ENCODE peak calls at places on chromosome 18, in ten cellular contexts. One of them, this sample, is unnamed.

GRCh38 chr18:52060612-52061259 is 279.3 kb upstream of the DCC start:
- DNase-seq in coronary artery: no peak
- DNase-seq in neural progenitor cell: no peak
- DNase-seq in epithelial cell of esophagus: no peak
- DNase-seq in GM23248: no peak
- DNase-seq in right cardiac atrium: no peak
- DNase-seq in PC-3: no peak
- DNase-seq in transverse colon: no peak
- DNase-seq in CD8-positive, alpha-beta memory T cell: no peak
- DNase-seq in A549: no peak
- DNase-seq in this sample: no peak

GRCh38 chr18:60259052-60259681 is 113.4 kb downstream of the MC4R start:
- DNase-seq in coronary artery: no peak
- DNase-seq in epithelial cell of esophagus: peak; percentile 11
- DNase-seq in right cardiac atrium: no peak
- DNase-seq in A549: no peak
- DNase-seq in neural progenitor cell: no peak
- DNase-seq in GM23248: peak; percentile 18
- DNase-seq in transverse colon: no peak
- DNase-seq in CD8-positive, alpha-beta memory T cell: no peak
- DNase-seq in PC-3: peak; percentile 59
- DNase-seq in this sample: no peak

GRCh38 chr18:79921984-79922965 is 29.2 kb downstream of the SLC66A2 start:
- DNase-seq in right cardiac atrium: no peak
- DNase-seq in A549: no peak
- DNase-seq in coronary artery: peak; percentile 64
- DNase-seq in epithelial cell of esophagus: no peak
- DNase-seq in neural progenitor cell: no peak
- DNase-seq in transverse colon: no peak
- DNase-seq in PC-3: no peak
- DNase-seq in GM23248: no peak
- DNase-seq in CD8-positive, alpha-beta memory T cell: no peak
- DNase-seq in this sample: no peak

GRCh38 chr18:32036506-32037210 is 18.0 kb downstream of the RNF125 start:
- DNase-seq in A549: no peak
- DNase-seq in GM23248: no peak
- DNase-seq in CD8-positive, alpha-beta memory T cell: no peak
- DNase-seq in PC-3: no peak
- DNase-seq in coronary artery: no peak
- DNase-seq in right cardiac atrium: no peak
- DNase-seq in epithelial cell of esophagus: no peak
- DNase-seq in neural progenitor cell: no peak
- DNase-seq in transverse colon: no peak
- DNase-seq in this sample: no peak

GRCh38 chr18:53698907-53699306 is 525.6 kb downstream of the MBD2 start:
- DNase-seq in A549: peak; percentile 3
- DNase-seq in CD8-positive, alpha-beta memory T cell: no peak
- DNase-seq in epithelial cell of esophagus: peak; percentile 62
- DNase-seq in PC-3: peak; percentile 60
- DNase-seq in right cardiac atrium: no peak
- DNase-seq in transverse colon: peak; percentile 36
- DNase-seq in coronary artery: no peak
- DNase-seq in neural progenitor cell: peak; percentile 68
- DNase-seq in GM23248: peak; percentile 64
- DNase-seq in this sample: peak; percentile 43

GRCh38 chr18:68757121-68757520 is 40.8 kb upstream of the CCDC102B start:
- DNase-seq in A549: no peak
- DNase-seq in CD8-positive, alpha-beta memory T cell: no peak
- DNase-seq in transverse colon: no peak
- DNase-seq in GM23248: no peak
- DNase-seq in epithelial cell of esophagus: no peak
- DNase-seq in PC-3: no peak
- DNase-seq in right cardiac atrium: no peak
- DNase-seq in neural progenitor cell: no peak
- DNase-seq in coronary artery: no peak
- DNase-seq in this sample: no peak

GRCh38 chr18:50203801-50204604 is 9.1 kb upstream of the MYO5B start:
- DNase-seq in GM23248: peak; percentile 56
- DNase-seq in coronary artery: no peak
- DNase-seq in A549: peak; percentile 24
- DNase-seq in right cardiac atrium: no peak
- DNase-seq in epithelial cell of esophagus: peak; percentile 71
- DNase-seq in PC-3: peak; percentile 52
- DNase-seq in neural progenitor cell: peak; percentile 88
- DNase-seq in transverse colon: peak; percentile 60
- DNase-seq in CD8-positive, alpha-beta memory T cell: no peak
- DNase-seq in this sample: peak; percentile 40

GRCh38 chr18:22170421-22171262 is 1.3 kb downstream of the GATA6 start:
- DNase-seq in transverse colon: peak; percentile 43
- DNase-seq in A549: peak; percentile 15
- DNase-seq in coronary artery: peak; percentile 82
- DNase-seq in neural progenitor cell: peak; percentile 61
- DNase-seq in GM23248: peak; percentile 91
- DNase-seq in PC-3: peak; percentile 59
- DNase-seq in right cardiac atrium: peak; percentile 88
- DNase-seq in epithelial cell of esophagus: peak; percentile 58
- DNase-seq in CD8-positive, alpha-beta memory T cell: no peak
- DNase-seq in this sample: peak; percentile 58

GRCh38 chr18:13218376-13219011 is at the start of gene LDLRAD4:
- DNase-seq in PC-3: no peak
- DNase-seq in A549: no peak
- DNase-seq in coronary artery: peak; percentile 86
- DNase-seq in CD8-positive, alpha-beta memory T cell: no peak
- DNase-seq in GM23248: peak; percentile 27
- DNase-seq in neural progenitor cell: peak; percentile 58
- DNase-seq in epithelial cell of esophagus: no peak
- DNase-seq in right cardiac atrium: peak; percentile 88
- DNase-seq in transverse colon: peak; percentile 59
- DNase-seq in this sample: no peak

GRCh38 chr18:44942073-44942472 is 261.4 kb downstream of the SETBP1 start:
- DNase-seq in epithelial cell of esophagus: no peak
- DNase-seq in coronary artery: no peak
- DNase-seq in PC-3: no peak
- DNase-seq in GM23248: no peak
- DNase-seq in CD8-positive, alpha-beta memory T cell: no peak
- DNase-seq in neural progenitor cell: no peak
- DNase-seq in A549: no peak
- DNase-seq in transverse colon: no peak
- DNase-seq in right cardiac atrium: no peak
- DNase-seq in this sample: no peak

GRCh38 chr18:62294073-62294472 is 31.0 kb upstream of the TNFRSF11A start:
- DNase-seq in CD8-positive, alpha-beta memory T cell: no peak
- DNase-seq in transverse colon: no peak
- DNase-seq in neural progenitor cell: no peak
- DNase-seq in GM23248: no peak
- DNase-seq in right cardiac atrium: no peak
- DNase-seq in PC-3: no peak
- DNase-seq in coronary artery: no peak
- DNase-seq in A549: no peak
- DNase-seq in epithelial cell of esophagus: no peak
- DNase-seq in this sample: no peak

GRCh38 chr18:159037-159652 is 788 bp downstream of the USP14 start:
- DNase-seq in A549: peak; percentile 35
- DNase-seq in PC-3: peak; percentile 28
- DNase-seq in coronary artery: no peak
- DNase-seq in right cardiac atrium: no peak
- DNase-seq in neural progenitor cell: peak; percentile 46
- DNase-seq in transverse colon: no peak
- DNase-seq in epithelial cell of esophagus: peak; percentile 30
- DNase-seq in CD8-positive, alpha-beta memory T cell: no peak
- DNase-seq in GM23248: peak; percentile 42
- DNase-seq in this sample: no peak

GRCh38 chr18:21049306-21049705 is 62.3 kb downstream of the ROCK1 start:
- DNase-seq in neural progenitor cell: no peak
- DNase-seq in transverse colon: no peak
- DNase-seq in coronary artery: no peak
- DNase-seq in GM23248: no peak
- DNase-seq in PC-3: no peak
- DNase-seq in A549: no peak
- DNase-seq in epithelial cell of esophagus: no peak
- DNase-seq in right cardiac atrium: no peak
- DNase-seq in CD8-positive, alpha-beta memory T cell: no peak
- DNase-seq in this sample: no peak
- H3K4me3 ChIP-seq in neural progenitor cell: no peak overlapping the region
- H3K4me3 ChIP-seq in transverse colon: no peak overlapping the region
- H3K4me3 ChIP-seq in coronary artery: no peak overlapping the region
- H3K4me3 ChIP-seq in GM23248: no peak overlapping the region
- H3K4me3 ChIP-seq in PC-3: no peak overlapping the region
- H3K4me3 ChIP-seq in A549: no peak overlapping the region
- H3K4me3 ChIP-seq in epithelial cell of esophagus: no peak overlapping the region
- H3K4me3 ChIP-seq in right cardiac atrium: no peak overlapping the region
- H3K4me3 ChIP-seq in CD8-positive, alpha-beta memory T cell: no peak overlapping the region
- H3K4me3 ChIP-seq in this sample: no peak overlapping the region

GRCh38 chr18:58863539-58864145 is 1.0 kb upstream of the ZNF532 start:
- DNase-seq in coronary artery: no peak
- DNase-seq in PC-3: peak; percentile 38
- DNase-seq in GM23248: peak; percentile 74
- DNase-seq in neural progenitor cell: peak; percentile 87
- DNase-seq in CD8-positive, alpha-beta memory T cell: no peak
- DNase-seq in A549: no peak
- DNase-seq in right cardiac atrium: peak; percentile 86
- DNase-seq in epithelial cell of esophagus: peak; percentile 50
- DNase-seq in transverse colon: peak; percentile 61
- DNase-seq in this sample: no peak

GRCh38 chr18:58862404-58862803 is 2.3 kb upstream of the ZNF532 start:
- DNase-seq in coronary artery: no peak
- DNase-seq in GM23248: no peak
- DNase-seq in A549: no peak
- DNase-seq in epithelial cell of esophagus: peak; percentile 4
- DNase-seq in right cardiac atrium: no peak
- DNase-seq in CD8-positive, alpha-beta memory T cell: no peak
- DNase-seq in neural progenitor cell: peak; percentile 47
- DNase-seq in transverse colon: no peak
- DNase-seq in PC-3: no peak
- DNase-seq in this sample: no peak

GRCh38 chr18:58861853-58862252 is 2.8 kb upstream of the ZNF532 start:
- DNase-seq in coronary artery: no peak
- DNase-seq in GM23248: no peak
- DNase-seq in epithelial cell of esophagus: peak; percentile 4
- DNase-seq in neural progenitor cell: no peak
- DNase-seq in PC-3: peak; percentile 19
- DNase-seq in CD8-positive, alpha-beta memory T cell: no peak
- DNase-seq in A549: no peak
- DNase-seq in right cardiac atrium: no peak
- DNase-seq in transverse colon: no peak
- DNase-seq in this sample: no peak

GRCh38 chr18:58861353-58861752 is 3.3 kb upstream of the ZNF532 start:
- DNase-seq in PC-3: no peak
- DNase-seq in epithelial cell of esophagus: peak; percentile 11
- DNase-seq in CD8-positive, alpha-beta memory T cell: no peak
- DNase-seq in right cardiac atrium: no peak
- DNase-seq in transverse colon: no peak
- DNase-seq in coronary artery: no peak
- DNase-seq in GM23248: peak; percentile 16
- DNase-seq in neural progenitor cell: peak; percentile 45
- DNase-seq in A549: no peak
- DNase-seq in this sample: no peak

GRCh38 chr18:58862851-58863538 is 1.7 kb upstream of the ZNF532 start:
- DNase-seq in transverse colon: peak; percentile 28
- DNase-seq in right cardiac atrium: peak; percentile 79
- DNase-seq in PC-3: peak; percentile 41
- DNase-seq in epithelial cell of esophagus: peak; percentile 48
- DNase-seq in neural progenitor cell: peak; percentile 66
- DNase-seq in A549: peak; percentile 25
- DNase-seq in CD8-positive, alpha-beta memory T cell: no peak
- DNase-seq in coronary artery: no peak
- DNase-seq in GM23248: peak; percentile 78
- DNase-seq in this sample: peak; percentile 62
- H3K4me3 ChIP-seq in transverse colon: peak overlapping the region; percentile 45
- H3K4me3 ChIP-seq in right cardiac atrium: peak overlapping the region; percentile 73
- H3K4me3 ChIP-seq in PC-3: peak overlapping the region; percentile 70
- H3K4me3 ChIP-seq in epithelial cell of esophagus: peak overlapping the region; percentile 16
- H3K4me3 ChIP-seq in neural progenitor cell: peak overlapping the region; percentile 71
- H3K4me3 ChIP-seq in A549: peak overlapping the region; percentile 54
- H3K4me3 ChIP-seq in CD8-positive, alpha-beta memory T cell: no peak overlapping the region
- H3K4me3 ChIP-seq in coronary artery: peak overlapping the region; percentile 79
- H3K4me3 ChIP-seq in GM23248: peak overlapping the region; percentile 75
- H3K4me3 ChIP-seq in this sample: peak overlapping the region; percentile 37

DNA sequence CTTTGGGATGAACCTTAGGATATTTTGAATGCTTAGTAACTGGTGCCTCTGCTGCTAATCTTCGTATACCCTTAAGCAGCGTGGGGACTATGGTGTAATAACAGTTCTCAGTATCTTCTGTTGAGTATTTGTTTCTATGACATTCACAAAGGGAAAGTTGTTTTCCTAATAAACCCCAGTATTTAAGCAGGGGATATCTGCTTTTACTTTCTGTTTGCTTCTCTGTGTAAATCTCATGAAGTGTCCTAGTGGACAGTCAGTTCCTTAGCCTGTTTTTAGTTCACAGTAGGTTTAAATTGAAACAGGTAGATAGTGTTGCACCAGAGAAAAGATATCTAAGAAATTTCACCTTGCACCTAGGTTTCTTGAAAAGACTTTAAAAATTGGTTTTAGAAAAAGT is 14.9 kb downstream of the KIAA1328 start:
- DNase-seq in GM23248: no peak
- DNase-seq in transverse colon: no peak
- DNase-seq in right cardiac atrium: no peak
- DNase-seq in neural progenitor cell: no peak
- DNase-seq in coronary artery: no peak
- DNase-seq in PC-3: no peak
- DNase-seq in A549: no peak
- DNase-seq in CD8-positive, alpha-beta memory T cell: no peak
- DNase-seq in epithelial cell of esophagus: no peak
- DNase-seq in this sample: no peak
- H3K4me3 ChIP-seq in GM23248: no peak overlapping the region
- H3K4me3 ChIP-seq in transverse colon: no peak overlapping the region
- H3K4me3 ChIP-seq in right cardiac atrium: no peak overlapping the region
- H3K4me3 ChIP-seq in neural progenitor cell: no peak overlapping the region
- H3K4me3 ChIP-seq in coronary artery: no peak overlapping the region
- H3K4me3 ChIP-seq in PC-3: no peak overlapping the region
- H3K4me3 ChIP-seq in A549: no peak overlapping the region
- H3K4me3 ChIP-seq in CD8-positive, alpha-beta memory T cell: no peak overlapping the region
- H3K4me3 ChIP-seq in epithelial cell of esophagus: no peak overlapping the region
- H3K4me3 ChIP-seq in this sample: no peak overlapping the region

DNA sequence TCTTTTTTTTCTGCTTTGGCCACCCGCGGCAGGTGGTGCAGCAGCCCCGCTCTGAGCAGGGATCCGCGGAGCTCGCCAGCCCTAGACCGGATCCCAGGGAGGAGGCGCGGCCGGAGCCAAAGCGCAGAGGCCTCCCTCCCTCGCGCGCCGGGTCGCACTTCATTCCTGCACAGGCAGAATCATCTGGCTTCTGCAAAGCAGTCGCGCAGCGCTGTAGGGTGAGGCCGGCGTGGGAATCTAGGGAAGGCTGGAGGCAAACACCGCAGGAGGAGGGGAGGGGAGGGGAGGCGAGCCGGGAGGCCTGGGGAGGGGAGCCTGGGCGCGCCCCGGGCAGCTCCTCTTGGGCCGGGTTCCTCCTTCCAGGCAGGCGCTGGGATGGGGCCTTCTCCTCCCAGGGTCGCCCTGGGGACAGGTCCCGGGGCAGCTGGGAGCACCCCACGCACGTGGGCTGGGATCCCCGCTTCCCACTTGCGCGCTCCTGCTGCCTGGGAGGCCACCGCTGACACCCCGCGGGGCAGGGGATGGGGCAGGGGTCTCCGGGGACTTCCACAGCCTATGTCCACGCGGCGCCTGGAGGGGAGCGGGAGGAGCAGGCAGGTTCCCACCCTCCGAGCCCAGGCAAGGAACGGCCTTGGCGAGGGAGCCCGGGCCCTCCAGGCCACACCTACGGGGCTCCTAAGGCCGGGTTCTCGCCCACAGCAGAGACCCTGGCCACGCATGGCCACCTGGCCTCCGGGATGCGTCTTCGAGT is 45.0 kb downstream of the MBP start:
- DNase-seq in neural progenitor cell: peak; percentile 73
- DNase-seq in A549: no peak
- DNase-seq in PC-3: no peak
- DNase-seq in GM23248: peak; percentile 69
- DNase-seq in epithelial cell of esophagus: peak; percentile 64
- DNase-seq in CD8-positive, alpha-beta memory T cell: no peak
- DNase-seq in transverse colon: peak; percentile 55
- DNase-seq in right cardiac atrium: peak; percentile 88
- DNase-seq in coronary artery: peak; percentile 79
- DNase-seq in this sample: peak; percentile 51
- H3K4me3 ChIP-seq in neural progenitor cell: peak overlapping the region; percentile 51
- H3K4me3 ChIP-seq in A549: no peak overlapping the region
- H3K4me3 ChIP-seq in PC-3: no peak overlapping the region
- H3K4me3 ChIP-seq in GM23248: peak overlapping the region; percentile 51
- H3K4me3 ChIP-seq in epithelial cell of esophagus: no peak overlapping the region
- H3K4me3 ChIP-seq in CD8-positive, alpha-beta memory T cell: no peak overlapping the region
- H3K4me3 ChIP-seq in transverse colon: peak overlapping the region; percentile 21
- H3K4me3 ChIP-seq in right cardiac atrium: peak overlapping the region; percentile 41
- H3K4me3 ChIP-seq in coronary artery: peak overlapping the region; percentile 62
- H3K4me3 ChIP-seq in this sample: peak overlapping the region; percentile 47

This sample was measured in fibroblast of mammary gland.